ENCODE peak calls at places on chromosomes 4 and X, in four cellular contexts. R is A549, E is K562, S is HepG2. O is an unnamed sample.

GRCh38 chrX:29090811-29091210 is 503.6 kb downstream of the IL1RAPL1 start:
- DNase-seq in R (peak), E (no peak), S (no peak), O (peak)

GRCh38 chr4:122259849-122260248 is 107.7 kb downstream of the BLTP1 start:
- DNase-seq in R (no peak), S (no peak), E (no peak), O (no peak)

GRCh38 chr4:2287594-2287915 is 25.6 kb upstream of the MXD4 start:
- DNase-seq in R (no peak), S (no peak), E (no peak), O (no peak)

GRCh38 chrX:118644378-118644777 is 83.0 kb upstream of the IL13RA1 start:
- DNase-seq in S (peak), E (peak), R (peak), O (peak)

GRCh38 chrX:25548806-25549205 is 533.0 kb upstream of the ARX start:
- DNase-seq in E (no peak), S (no peak), R (no peak), O (no peak)

GRCh38 chr4:86089924-86090323 is 269.9 kb downstream of the MAPK10 start:
- DNase-seq in R (no peak), E (peak), S (no peak), O (no peak)

GRCh38 chrX:11412715-11413623 is 119.8 kb downstream of the AMELX start:
- DNase-seq in R (no peak), E (peak), S (no peak), O (no peak)

GRCh38 chrX:19747672-19748610 is 139.5 kb downstream of the SH3KBP1 start:
- DNase-seq in S (no peak), E (no peak), R (no peak), O (peak)

GRCh38 chrX:8657883-8658282 is 74.1 kb downstream of the ANOS1 start:
- DNase-seq in S (no peak), R (no peak), E (no peak), O (peak)

GRCh38 chrX:19121898-19122640 is at the start of gene ADGRG2:
- DNase-seq in E (no peak), S (no peak), R (peak), O (no peak)

GRCh38 chr4:128590773-128591172 is 218.7 kb upstream of the JADE1 start:
- DNase-seq in R (no peak), S (no peak), E (no peak), O (no peak)

GRCh38 chr4:19748911-19749473 is 502.7 kb upstream of the SLIT2 start:
- DNase-seq in S (no peak), R (no peak), E (no peak), O (no peak)

GRCh38 chr4:54333657-54334056 is 104.6 kb downstream of the PDGFRA start:
- DNase-seq in S (no peak), R (no peak), E (no peak), O (no peak)

GRCh38 chr4:19478791-19479190 is 772.9 kb upstream of the SLIT2 start:
- DNase-seq in E (no peak), S (no peak), R (no peak), O (no peak)

GRCh38 chrX:124300412-124300811 is 32.0 kb upstream of the TEX13D start:
- DNase-seq in R (no peak), S (no peak), E (no peak), O (no peak)

GRCh38 chr4:95956094-95956493 is 116.2 kb downstream of the PDHA2 start:
- DNase-seq in R (no peak), S (no peak), E (no peak), O (no peak)

GRCh38 chr4:73396993-73397972 is 6.8 kb upstream of the ALB start:
- DNase-seq in S (peak), E (no peak), R (no peak), O (no peak)

GRCh38 chr4:117549624-117550023 is 464.2 kb upstream of the TRAM1L1 start:
- DNase-seq in E (no peak), R (no peak), S (no peak), O (no peak)

GRCh38 chrX:31893525-31893924 is 821.7 kb upstream of the FTHL17 start:
- DNase-seq in R (no peak), E (no peak), S (no peak), O (peak)

GRCh38 chr4:183905593-183906485 is 732 bp downstream of the STOX2 start:
- DNase-seq in R (peak), E (no peak), S (no peak), O (peak)

GRCh38 chr4:74631338-74631737 is 163.0 kb downstream of the BTC start:
- DNase-seq in E (no peak), S (no peak), R (peak), O (no peak)

GRCh38 chr4:76892601-76893000 is 5.3 kb downstream of the SOWAHB start:
- DNase-seq in E (no peak), S (no peak), R (no peak), O (no peak)

GRCh38 chr4:98519268-98519993 is 139.0 kb downstream of the TSPAN5 start:
- DNase-seq in E (no peak), R (no peak), S (peak), O (no peak)

GRCh38 chr4:98522062-98522461 is 136.3 kb downstream of the TSPAN5 start:
- DNase-seq in R (no peak), E (no peak), S (no peak), O (no peak)

GRCh38 chr4:98524271-98524670 is 134.1 kb downstream of the TSPAN5 start:
- DNase-seq in R (no peak), E (no peak), S (no peak), O (no peak)

GRCh38 chr4:98521486-98521885 is 136.9 kb downstream of the TSPAN5 start:
- DNase-seq in E (no peak), S (no peak), R (no peak), O (no peak)

DNA sequence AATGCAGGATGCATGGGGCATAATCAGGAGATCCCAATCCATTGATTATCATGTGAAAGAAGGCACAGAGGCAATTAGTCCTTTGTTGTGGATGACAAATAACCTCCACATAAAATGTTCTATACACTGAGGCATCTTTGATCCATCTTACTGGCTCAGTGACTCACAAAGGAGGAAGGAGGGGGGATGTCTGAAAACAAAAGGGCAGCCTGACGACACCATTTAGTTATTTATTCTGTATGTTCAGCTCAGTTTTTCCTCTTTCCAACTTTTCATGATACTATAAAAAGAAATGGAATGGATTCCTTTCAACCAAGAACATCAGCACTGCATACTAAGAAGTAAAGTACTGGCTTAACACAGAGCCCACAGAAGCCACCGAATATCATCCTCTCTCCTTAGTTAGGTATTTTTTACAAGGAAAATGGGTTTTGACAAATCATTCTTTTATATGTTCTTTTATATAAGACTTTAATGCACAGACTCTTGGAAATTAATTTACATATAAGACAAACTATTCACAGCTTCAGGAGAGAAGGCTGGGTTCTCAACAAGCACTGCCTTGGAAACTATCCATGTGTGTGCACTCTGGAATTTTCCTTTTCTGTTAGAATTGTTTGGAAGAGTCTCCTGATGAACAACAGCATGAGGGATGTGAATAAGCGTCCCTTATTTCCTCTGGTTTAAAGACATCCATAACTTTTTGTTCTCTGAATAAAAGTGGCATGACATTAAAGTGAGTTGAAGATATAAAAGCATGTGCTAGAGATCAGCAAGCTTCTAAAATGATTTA is 135.6 kb downstream of the TSPAN5 start:
- DNase-seq in E (no peak), S (peak), R (peak), O (no peak)
- H3K4me3 ChIP-seq in E (no peak), S (no peak), R (no peak), O (no peak)

GRCh38 chr4:878796-879729 is 53.1 kb downstream of the GAK start:
- DNase-seq in E (no peak), S (no peak), R (no peak), O (no peak)

GRCh38 chr4:875818-876423 is 50.0 kb upstream of the CPLX1 start:
- DNase-seq in S (peak), R (no peak), E (no peak), O (no peak)

GRCh38 chr4:874971-875817 is 49.3 kb upstream of the CPLX1 start:
- DNase-seq in E (no peak), S (peak), R (no peak), O (no peak)

GRCh38 chr4:877502-877901 is 51.6 kb upstream of the CPLX1 start:
- DNase-seq in S (no peak), E (no peak), R (no peak), O (no peak)

GRCh38 chr4:876780-877179 is 50.9 kb upstream of the CPLX1 start:
- DNase-seq in S (no peak), E (peak), R (no peak), O (peak)
- TF ChIP-seq CTCF in S (peak), E (peak), R (no peak), O (peak)

DNA sequence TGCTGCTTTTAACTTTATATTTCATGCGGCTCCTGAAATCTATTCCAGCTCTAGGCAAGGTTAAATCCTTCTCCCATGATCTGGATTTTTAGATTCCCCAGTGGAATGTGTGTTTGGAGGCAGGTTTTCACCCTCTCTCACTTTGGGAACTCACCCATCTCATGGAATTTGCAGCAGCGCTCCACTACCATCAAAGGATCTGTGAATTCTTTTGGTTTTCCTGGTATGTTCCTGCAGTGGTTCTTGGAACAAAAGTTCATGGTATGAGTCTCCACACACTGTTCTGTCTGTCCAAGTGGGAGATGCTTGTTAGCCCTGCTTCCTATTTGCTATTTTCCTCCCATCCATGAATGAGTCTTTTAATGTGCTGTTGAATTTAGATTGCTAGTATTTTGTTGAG is 14.0 kb downstream of the APOOL start:
- DNase-seq in E (no peak), R (no peak), S (no peak), O (no peak)
- TF ChIP-seq MYC in E (no peak), R (no peak), S (no peak), O (no peak)

GRCh38 chrX:129981752-129982299 is 609 bp upstream of the BCORL1 start:
- DNase-seq in E (no peak), R (no peak), S (no peak), O (peak)

GRCh38 chrX:129981207-129981553 is 1.3 kb upstream of the BCORL1 start:
- DNase-seq in R (no peak), E (no peak), S (no peak), O (no peak)

GRCh38 chrX:129980540-129981206 is 1.8 kb upstream of the BCORL1 start:
- DNase-seq in S (peak), R (peak), E (no peak), O (peak)

GRCh38 chrX:129979207-129979920 is 3.1 kb upstream of the BCORL1 start:
- DNase-seq in R (no peak), E (no peak), S (no peak), O (peak)

GRCh38 chrX:129980043-129980442 is 2.4 kb upstream of the BCORL1 start:
- DNase-seq in R (no peak), E (no peak), S (no peak), O (peak)
- H3K4me3 ChIP-seq in R (no peak), E (no peak), S (peak), O (no peak)